ENCODE peak calls at places on chromosomes 2 and 18, in eight cellular contexts. G is HCT116, P is A549, R is endothelial cell of umbilical vein, E is K562, V is H1, Y is GM12878, Z is HepG2. F is an unnamed sample.

GRCh38 chr2:72984172-72984671 is 66.9 kb downstream of the EMX1 start:
- DNase-seq in G (no peak), P (no peak), Z (no peak), Y (no peak), E (no peak), V (no peak), R (no peak), F (no peak)

GRCh38 chr2:3458396-3459184 is 60.7 kb downstream of the ADI1 start:
- DNase-seq in Y (no peak), V (no peak), E (no peak), P (no peak), G (no peak), R (no peak), Z (no peak), F (no peak)

GRCh38 chr2:189533274-189534035 is 47.1 kb downstream of the SLC40A1 start:
- DNase-seq in V (no peak), E (no peak), Z (peak; percentile 77), R (no peak), G (no peak), P (no peak), Y (no peak), F (no peak)

GRCh38 chr2:234996467-234997270 is 44.9 kb downstream of the SH3BP4 start:
- DNase-seq in G (no peak), E (no peak), P (peak; percentile 47), Y (no peak), R (peak; percentile 64), V (peak; percentile 87), Z (peak; percentile 86), F (no peak)

GRCh38 chr2:165952600-165953210 is 871 bp downstream of the TTC21B start:
- DNase-seq in R (peak; percentile 66), G (no peak), V (no peak), E (no peak), P (no peak), Y (no peak), Z (peak; percentile 12), F (peak; percentile 14)

GRCh38 chr18:3924455-3924854 is 474.5 kb downstream of the TGIF1 start:
- DNase-seq in R (no peak), V (no peak), Z (no peak), Y (no peak), E (no peak), G (no peak), P (no peak), F (no peak)

GRCh38 chr2:47025969-47026610 is 110.5 kb upstream of the MCFD2 start:
- DNase-seq in Y (no peak), G (no peak), R (no peak), P (no peak), V (no peak), E (no peak), Z (no peak), F (no peak)

GRCh38 chr2:95670167-95670566 is 78.4 kb downstream of the TRIM43 start:
- DNase-seq in E (no peak), P (no peak), R (no peak), Y (no peak), Z (no peak), G (no peak), V (no peak), F (no peak)

GRCh38 chr2:242020196-242021004 is 150.9 kb downstream of the RTP5 start:
- DNase-seq in Z (peak; percentile 63), R (no peak), P (no peak), E (no peak), G (no peak), Y (no peak), V (no peak), F (peak; percentile 62)

GRCh38 chr18:47883771-47884413 is 46.6 kb downstream of the SMAD2 start:
- DNase-seq in V (no peak), P (no peak), G (no peak), Z (no peak), R (peak; percentile 11), Y (no peak), E (no peak), F (no peak)

GRCh38 chr18:22417496-22418188 is at the start of gene CTAGE1:
- DNase-seq in Y (no peak), V (peak; percentile 23), Z (no peak), P (no peak), E (no peak), R (no peak), G (no peak), F (no peak)

GRCh38 chr2:138356178-138356577 is 145.4 kb upstream of the SPOPL start:
- DNase-seq in Y (no peak), G (no peak), Z (peak; percentile 70), E (no peak), P (no peak), V (no peak), R (peak; percentile 22), F (no peak)

GRCh38 chr2:47890711-47891368 is 15.5 kb downstream of the FBXO11 start:
- DNase-seq in E (no peak), R (no peak), G (no peak), V (no peak), Y (no peak), P (no peak), Z (no peak), F (no peak)

GRCh38 chr2:237774811-237775553 is 23.6 kb upstream of the RBM44 start:
- DNase-seq in R (peak; percentile 69), G (peak; percentile 56), P (peak; percentile 58), E (peak; percentile 33), V (peak; percentile 7), Z (peak; percentile 79), Y (peak; percentile 11), F (peak; percentile 70)

GRCh38 chr2:237773826-237774225 is 24.8 kb upstream of the RBM44 start:
- DNase-seq in Z (no peak), V (no peak), G (no peak), P (no peak), Y (no peak), R (no peak), E (no peak), F (no peak)

DNA sequence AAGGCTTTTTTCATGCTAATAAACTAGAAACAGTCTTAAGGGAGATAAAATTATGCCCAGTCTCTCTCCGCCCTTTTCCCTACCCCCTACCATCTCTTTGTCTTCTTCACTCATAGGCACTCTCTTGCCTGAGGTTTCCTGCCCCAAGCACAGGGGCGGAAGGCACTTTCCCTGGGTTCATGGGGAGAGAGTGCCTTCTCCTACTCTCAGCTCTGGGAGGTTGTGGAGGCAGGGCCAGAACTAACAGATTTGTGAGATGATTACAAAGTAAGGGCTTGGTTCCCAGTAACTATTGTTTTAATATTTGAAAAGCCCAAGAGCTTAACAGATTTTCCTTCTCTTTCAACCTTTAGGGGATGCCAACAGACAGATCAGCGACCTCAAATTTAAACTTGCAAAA is 26.1 kb upstream of the RBM44 start:
- DNase-seq in E (no peak), V (no peak), Z (no peak), R (no peak), G (no peak), Y (no peak), P (no peak), F (no peak)
- TF ChIP-seq MAX in E (no peak), V (no peak), Z (no peak), R (no peak), G (no peak), Y (no peak), P (no peak), F (no peak)

GRCh38 chr18:13136689-13137040 is 81.9 kb upstream of the LDLRAD4 start:
- DNase-seq in Y (no peak), P (no peak), Z (no peak), G (no peak), E (no peak), V (no peak), R (peak; percentile 13), F (peak; percentile 62)

GRCh38 chr18:13139885-13140450 is 78.6 kb upstream of the LDLRAD4 start:
- DNase-seq in Z (peak; percentile 80), R (no peak), Y (no peak), G (no peak), E (peak; percentile 12), P (no peak), V (no peak), F (peak; percentile 24)

GRCh38 chr18:13137041-13137938 is 81.3 kb upstream of the LDLRAD4 start:
- DNase-seq in V (no peak), Z (no peak), E (no peak), P (no peak), Y (no peak), R (peak; percentile 22), G (no peak), F (peak; percentile 69)

GRCh38 chr18:13138822-13139139 is 79.8 kb upstream of the LDLRAD4 start:
- DNase-seq in R (no peak), G (no peak), Y (no peak), P (no peak), E (no peak), Z (peak; percentile 45), V (no peak), F (peak; percentile 21)

DNA sequence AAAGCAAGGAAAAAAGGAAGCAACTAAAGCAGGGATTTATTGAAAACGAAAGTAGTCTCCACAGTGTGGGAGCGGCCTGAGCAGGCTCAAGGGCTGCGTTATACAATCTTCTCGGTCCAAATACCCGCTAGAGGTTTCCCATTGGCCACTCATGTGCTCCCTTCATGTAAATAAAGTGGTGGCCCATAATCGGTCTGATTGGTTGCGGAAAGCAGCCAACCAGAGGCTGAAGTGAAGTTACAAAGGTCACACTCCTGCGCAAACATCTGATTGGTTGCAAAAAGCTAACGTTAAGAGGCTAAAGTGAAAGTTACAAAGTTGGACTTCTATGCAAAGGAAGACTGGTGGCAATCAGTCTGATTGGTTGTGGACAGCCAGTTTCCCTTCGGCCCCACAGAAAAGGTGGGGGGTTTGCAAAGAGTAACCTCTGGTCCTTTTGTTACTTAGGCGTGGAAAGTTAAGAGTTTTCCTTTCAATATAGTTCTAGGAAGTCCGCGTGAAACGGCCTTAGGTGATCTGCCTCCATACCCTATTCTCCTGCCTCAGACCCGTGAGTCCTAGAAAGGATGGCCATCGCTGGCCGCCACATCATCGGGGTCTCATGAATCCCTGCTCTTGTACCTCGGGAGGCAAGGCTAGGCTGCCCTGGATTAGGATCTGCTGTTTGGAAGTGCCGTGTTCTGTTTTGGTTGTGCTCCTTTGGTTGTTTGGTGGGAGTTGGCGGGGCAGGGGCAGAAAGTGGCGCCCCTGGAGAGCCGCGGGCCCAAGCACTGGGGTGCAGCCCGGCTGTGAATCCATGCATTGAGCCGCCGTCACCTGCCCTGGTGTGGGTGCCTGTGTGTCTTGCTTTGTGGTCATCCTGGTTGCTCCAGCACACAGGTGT is 80.4 kb upstream of the LDLRAD4 start:
- DNase-seq in G (no peak), V (no peak), Y (peak; percentile 77), R (peak; percentile 44), E (no peak), P (peak; percentile 48), Z (peak; percentile 99), F (peak; percentile 97)
- TF ChIP-seq POLR2A in G (no peak), V (no peak), Y (no peak), R (no peak), E (no peak), P (no peak), Z (no peak), F (peak; percentile 48)

GRCh38 chr2:231521-232185 is 32.2 kb downstream of the SH3YL1 start:
- DNase-seq in E (no peak), V (no peak), Z (peak; percentile 15), R (no peak), G (no peak), P (no peak), Y (no peak), F (no peak)
- TF ChIP-seq MAX in E (no peak), V (no peak), Z (no peak), R (no peak), G (no peak), P (no peak), Y (no peak), F (no peak)

DNA sequence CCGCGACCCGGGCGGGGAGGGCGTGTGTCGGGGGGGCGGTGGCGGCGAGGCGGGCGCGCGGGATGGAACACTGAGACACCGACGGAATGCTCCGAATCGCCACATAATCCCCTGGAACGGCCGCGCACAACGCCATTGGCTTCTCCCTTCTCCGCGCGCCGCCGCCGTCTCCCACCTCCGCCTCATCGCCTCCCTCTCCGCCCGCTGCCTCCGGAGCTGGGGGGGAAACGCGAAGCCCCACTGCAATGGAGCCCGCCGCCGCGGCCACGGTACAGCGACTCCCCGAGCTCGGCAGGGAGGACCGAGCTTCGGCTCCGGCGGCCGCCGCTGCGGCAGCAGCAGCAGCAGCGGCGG is at the start of gene PHLPP1:
- DNase-seq in Y (no peak), G (no peak), V (no peak), R (no peak), E (no peak), P (no peak), Z (no peak), F (no peak)
- TF ChIP-seq POLR2A in Y (peak; percentile 57), G (no peak), V (peak; percentile 64), R (peak; percentile 33), E (peak; percentile 28), P (peak; percentile 52), Z (peak; percentile 75), F (no peak)